ENCODE peak calls at places on chromosomes 3 and 15, in six cellular contexts. G, A, X, Q, M and E are unnamed samples. For H3K36me3 and H3K9me3, the result is how much of the 10 kb centered on the place peaks cover.

GRCh38 chr3:190116551-190117067 is 4.1 kb downstream of the P3H2 start:
- DNase-seq in G (no peak), A (no peak), Q (no peak), M (no peak), X (no peak), E (no peak)

GRCh38 chr3:63895422-63896189 is 16.6 kb downstream of the SCAANT1 start:
- DNase-seq in M (no peak), X (no peak), G (no peak), A (no peak), Q (no peak), E (no peak)

GRCh38 chr15:71011503-71012155 is 103.6 kb upstream of the THSD4 start:
- DNase-seq in A (no peak), X (no peak), M (peak), G (no peak), Q (peak), E (no peak)

GRCh38 chr3:105722943-105723556 is 145.8 kb downstream of the CBLB start:
- DNase-seq in G (no peak), Q (no peak), M (no peak), X (no peak), A (no peak), E (no peak)

GRCh38 chr3:177338697-177339219 is 141.5 kb upstream of the TBL1XR1 start:
- DNase-seq in X (no peak), M (no peak), G (no peak), A (no peak), Q (no peak), E (no peak)

GRCh38 chr15:20344601-20345400 is 196.8 kb downstream of the GOLGA6L6 start:
- DNase-seq in X (no peak), A (peak), M (no peak), G (peak), Q (no peak), E (no peak)

GRCh38 chr3:129793947-129794318 is 99.6 kb downstream of the TMCC1 start:
- DNase-seq in M (peak), Q (no peak), X (no peak), G (no peak), A (no peak), E (no peak)

GRCh38 chr15:93027413-93027812 is 61.6 kb downstream of the RGMA start:
- DNase-seq in M (no peak), A (peak), G (no peak), Q (no peak), X (no peak), E (peak)

GRCh38 chr3:165643433-165643824 is 193.8 kb downstream of the BCHE start:
- DNase-seq in Q (no peak), X (no peak), G (no peak), M (no peak), A (no peak), E (no peak)

GRCh38 chr3:102035118-102035517 is 185.8 kb downstream of the NFKBIZ start:
- DNase-seq in A (no peak), G (no peak), M (no peak), Q (no peak), X (no peak), E (no peak)

GRCh38 chr3:111210866-111211564 is 139.4 kb downstream of the NECTIN3 start:
- DNase-seq in A (no peak), M (peak), X (no peak), Q (no peak), G (no peak), E (no peak)

GRCh38 chr3:193559100-193559499 is 4.4 kb upstream of the ATP13A4 start:
- DNase-seq in G (no peak), X (no peak), A (no peak), Q (no peak), M (no peak), E (no peak)

GRCh38 chr3:71690222-71690821 is 34.9 kb downstream of the EIF4E3 start:
- DNase-seq in X (no peak), M (no peak), A (no peak), Q (no peak), G (no peak), E (no peak)

GRCh38 chr3:197505796-197506553 is 49.8 kb downstream of the BDH1 start:
- DNase-seq in M (no peak), A (no peak), Q (no peak), G (no peak), X (no peak), E (no peak)

GRCh38 chr3:138560501-138560900 is 33.6 kb downstream of the CEP70 start:
- DNase-seq in A (no peak), M (no peak), G (no peak), Q (no peak), X (no peak), E (no peak)
- H3K27ac ChIP-seq in A (no peak), M (no peak), G (no peak), Q (no peak), X (no peak), E (no peak)

DNA sequence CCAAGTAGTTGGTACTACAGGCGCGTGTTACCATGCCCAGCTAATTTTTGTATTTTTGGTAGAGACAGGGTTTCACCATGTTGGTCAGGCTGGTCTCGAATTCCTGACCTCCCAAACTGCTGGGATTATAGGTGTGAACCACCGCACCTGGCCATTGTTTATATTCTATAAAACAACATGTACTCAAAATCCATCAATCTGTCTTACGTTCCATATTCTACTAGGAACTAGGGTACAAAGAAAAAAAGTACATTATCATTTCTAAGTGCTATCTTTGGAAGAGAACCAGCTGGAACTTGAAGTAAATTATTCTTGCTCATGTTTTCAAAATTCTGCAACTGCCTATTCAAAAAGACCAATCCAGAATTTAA is 15.3 kb downstream of the SPPL2A start:
- DNase-seq in G (no peak), X (no peak), M (no peak), A (no peak), Q (no peak), E (no peak)
- H3K36me3 ChIP-seq in G (under half), X (under half), M (under half), A (under half), Q (under half), E (under half)

DNA sequence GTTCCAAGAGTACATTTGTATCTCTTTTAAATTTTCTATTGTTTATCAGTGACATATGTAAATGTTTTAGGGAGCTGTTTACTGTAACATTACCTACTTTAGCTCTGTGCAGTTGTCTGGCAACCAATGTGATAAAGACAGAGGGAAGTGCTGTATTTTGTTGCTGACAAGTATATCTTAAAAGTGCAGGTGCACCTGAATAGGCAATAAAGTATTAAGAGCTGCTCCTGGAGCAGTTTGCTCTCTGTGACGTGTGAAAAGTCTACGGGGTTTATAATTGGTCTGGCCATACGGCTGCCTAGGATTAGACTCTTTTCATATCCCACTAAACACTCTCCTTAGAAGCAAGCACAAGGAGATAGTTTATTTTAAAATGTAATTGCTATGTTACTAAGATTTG is 178.3 kb downstream of the IGF1R start:
- DNase-seq in G (no peak), A (no peak), Q (no peak), M (no peak), X (no peak), E (no peak)
- H3K9me3 ChIP-seq in G (under half), A (under half), Q (under half), M (under half), X (under half), E (under half)

GRCh38 chr3:16299746-16300145 is 34.7 kb downstream of the OXNAD1 start:
- DNase-seq in X (no peak), M (no peak), Q (no peak), G (no peak), A (no peak), E (no peak)
- H3K27ac ChIP-seq in X (peak), M (no peak), Q (no peak), G (peak), A (no peak), E (no peak)

GRCh38 chr3:69292959-69293574 is 92.8 kb downstream of the FRMD4B start:
- DNase-seq in Q (no peak), X (no peak), G (no peak), M (no peak), A (no peak), E (no peak)
- H3K36me3 ChIP-seq in Q (under half), X (under half), G (under half), M (under half), A (under half), E (under half)

DNA sequence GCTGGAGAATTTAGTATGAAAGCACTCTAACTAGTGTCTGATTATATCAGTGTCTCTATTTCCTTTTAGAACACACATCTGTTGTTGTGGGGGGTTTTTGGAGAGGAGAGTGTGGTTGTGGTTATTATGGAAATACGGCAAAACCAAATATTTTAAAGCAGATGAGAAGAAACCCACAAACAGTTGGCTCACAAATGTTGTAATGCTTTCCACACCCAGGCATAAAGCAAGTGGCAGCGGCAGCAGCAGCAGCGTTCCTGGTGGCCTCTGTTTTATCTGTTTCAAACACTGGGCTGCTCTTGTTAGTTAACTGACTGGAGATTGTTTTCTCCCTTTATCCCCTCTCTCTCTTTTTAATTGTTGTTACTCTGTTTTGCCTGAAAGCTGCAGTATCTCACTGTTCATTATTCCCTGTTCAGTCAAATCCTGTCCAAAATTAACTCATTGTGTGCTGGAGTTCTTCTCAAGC is 1045.5 kb upstream of the NR2F2 start:
- DNase-seq in X (no peak), Q (no peak), A (no peak), G (no peak), M (peak), E (no peak)
- H3K9me3 ChIP-seq in X (under half), Q (under half), A (under half), G (under half), M (under half), E (under half)

GRCh38 chr3:15181964-15182363 is 24.1 kb upstream of the CAPN7 start:
- DNase-seq in M (no peak), X (no peak), G (no peak), Q (no peak), A (no peak), E (no peak)
- H3K27ac ChIP-seq in M (no peak), X (no peak), G (no peak), Q (no peak), A (no peak), E (no peak)

DNA sequence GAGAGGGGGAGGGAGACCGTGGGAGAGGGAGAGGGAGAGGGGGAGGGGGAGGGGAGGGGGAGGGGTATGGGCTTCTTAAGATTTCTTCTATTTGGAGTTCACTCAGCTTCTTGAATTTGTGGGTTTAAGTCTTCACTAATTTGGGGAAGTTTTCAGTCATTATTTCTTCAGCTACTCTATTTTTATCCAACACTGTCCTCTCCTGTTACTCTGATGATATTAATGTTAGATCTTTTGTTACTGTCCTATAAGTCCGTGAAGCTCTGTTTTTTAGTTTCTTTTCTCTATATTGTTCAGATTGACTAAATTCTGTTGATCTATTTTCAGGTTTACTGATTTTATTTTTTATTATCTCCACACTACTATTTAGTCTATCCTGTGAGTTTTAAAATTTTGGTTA is 351.5 kb upstream of the TPM1 start:
- DNase-seq in Q (no peak), M (no peak), X (no peak), G (no peak), A (no peak), E (no peak)
- H3K36me3 ChIP-seq in Q (under half), M (under half), X (under half), G (under half), A (under half), E (under half)

GRCh38 chr3:14685204-14685603 is 10.3 kb downstream of the C3orf20 start:
- DNase-seq in G (no peak), Q (no peak), A (no peak), M (no peak), X (no peak), E (no peak)
- H3K9me3 ChIP-seq in G (under half), Q (under half), A (under half), M (under half), X (under half), E (under half)

DNA sequence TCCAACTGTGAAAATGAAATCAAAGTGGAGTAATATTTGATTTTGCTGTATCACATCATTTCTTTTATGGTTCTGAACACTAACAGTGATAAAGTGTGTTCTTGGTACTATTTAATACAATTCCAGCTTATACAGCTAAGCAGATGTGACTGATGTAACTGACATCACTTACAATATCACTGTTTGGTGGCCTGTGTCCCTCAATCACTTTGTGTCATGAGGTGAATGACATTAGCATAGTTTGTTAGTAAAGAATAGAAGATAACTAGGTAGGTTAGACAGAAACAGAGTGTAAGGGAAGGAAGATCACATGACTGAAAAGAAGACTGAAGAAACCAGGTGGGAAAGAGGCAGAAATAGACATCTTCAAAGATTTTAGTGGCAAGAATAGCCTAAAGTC is 138.7 kb downstream of the AQP9 start:
- DNase-seq in X (no peak), Q (no peak), A (no peak), M (no peak), G (no peak), E (no peak)
- H3K27ac ChIP-seq in X (no peak), Q (no peak), A (no peak), M (no peak), G (no peak), E (no peak)